ENCODE peak calls at places on chromosomes 3 and 15, in ten cellular contexts. T is CD8-positive, alpha-beta T cell; R is HepG2; W is neural progenitor cell; C is GM06990; B is breast epithelium; L is fibroblast of the aortic adventitia; H is choroid plexus epithelial cell; M is RWPE1; P is lower lobe of right lung. F is an unnamed sample.

GRCh38 chr3:172604895-172605646 is 81.8 kb upstream of the TNFSF10 start:
- DNase-seq in T (no peak), R (no peak), W (no peak), C (no peak), B (no peak), L (no peak), H (no peak), M (no peak), P (no peak), F (no peak)

GRCh38 chr3:16807441-16807840 is 77.3 kb upstream of the PLCL2 start:
- DNase-seq in T (no peak), R (no peak), W (no peak), C (no peak), B (no peak), L (peak; percentile 90), H (no peak), M (no peak), P (no peak), F (peak; percentile 76)

GRCh38 chr3:140388525-140388924 is 289.3 kb upstream of the TRIM42 start:
- DNase-seq in T (no peak), R (no peak), W (no peak), C (no peak), B (no peak), L (no peak), H (no peak), M (no peak), P (no peak), F (no peak)

GRCh38 chr3:113054552-113054951 is 63.8 kb downstream of the GTPBP8 start:
- DNase-seq in T (no peak), R (no peak), W (no peak), C (no peak), B (no peak), L (peak; percentile 71), H (peak; percentile 83), M (no peak), P (no peak), F (peak; percentile 92)

GRCh38 chr15:82810061-82810862 is 834 bp downstream of the WHAMM start:
- DNase-seq in T (no peak), R (peak; percentile 39), W (peak; percentile 71), C (peak; percentile 68), B (no peak), L (peak; percentile 66), H (peak; percentile 82), M (no peak), P (peak; percentile 63), F (peak; percentile 79)

GRCh38 chr15:65638681-65639089 is 16.9 kb downstream of the SLC24A1 start:
- DNase-seq in T (no peak), R (peak; percentile 57), W (peak; percentile 83), C (no peak), B (no peak), L (peak; percentile 86), H (peak; percentile 89), M (peak; percentile 85), P (no peak), F (peak; percentile 88)

GRCh38 chr15:74184582-74185091 is 11.1 kb downstream of the ISLR start:
- DNase-seq in T (no peak), R (no peak), W (no peak), C (no peak), B (no peak), L (no peak), H (no peak), M (no peak), P (no peak), F (no peak)

GRCh38 chr3:39064646-39065045 is 12.8 kb downstream of the WDR48 start:
- DNase-seq in T (no peak), R (no peak), W (no peak), C (no peak), B (no peak), L (peak; percentile 64), H (peak; percentile 45), M (no peak), P (no peak), F (peak; percentile 44)

GRCh38 chr3:133490468-133491351 is 82.8 kb upstream of the CDV3 start:
- DNase-seq in T (peak; percentile 80), R (no peak), W (no peak), C (peak; percentile 91), B (no peak), L (no peak), H (no peak), M (no peak), P (no peak), F (no peak)

GRCh38 chr3:168914662-168915061 is 748.9 kb downstream of the MECOM start:
- DNase-seq in T (no peak), R (no peak), W (no peak), C (no peak), B (no peak), L (peak; percentile 34), H (peak; percentile 2), M (peak; percentile 13), P (no peak), F (peak; percentile 10)

GRCh38 chr3:183161552-183162345 is 785 bp downstream of the LAMP3 start:
- DNase-seq in T (no peak), R (no peak), W (peak; percentile 77), C (peak; percentile 80), B (no peak), L (peak; percentile 30), H (peak; percentile 19), M (no peak), P (no peak), F (no peak)

GRCh38 chr3:132265008-132265407 is 52.2 kb upstream of the ACP3 start:
- DNase-seq in T (no peak), R (no peak), W (no peak), C (no peak), B (no peak), L (no peak), H (no peak), M (no peak), P (no peak), F (no peak)

GRCh38 chr3:132265488-132265887 is 51.7 kb upstream of the ACP3 start:
- DNase-seq in T (no peak), R (no peak), W (no peak), C (no peak), B (no peak), L (no peak), H (no peak), M (no peak), P (no peak), F (no peak)

GRCh38 chr3:132273043-132273442 is 44.2 kb upstream of the ACP3 start:
- DNase-seq in T (no peak), R (no peak), W (no peak), C (no peak), B (no peak), L (no peak), H (no peak), M (no peak), P (no peak), F (no peak)

GRCh38 chr3:132267594-132267993 is 49.6 kb upstream of the ACP3 start:
- DNase-seq in T (no peak), R (no peak), W (no peak), C (no peak), B (no peak), L (no peak), H (no peak), M (no peak), P (no peak), F (no peak)

DNA sequence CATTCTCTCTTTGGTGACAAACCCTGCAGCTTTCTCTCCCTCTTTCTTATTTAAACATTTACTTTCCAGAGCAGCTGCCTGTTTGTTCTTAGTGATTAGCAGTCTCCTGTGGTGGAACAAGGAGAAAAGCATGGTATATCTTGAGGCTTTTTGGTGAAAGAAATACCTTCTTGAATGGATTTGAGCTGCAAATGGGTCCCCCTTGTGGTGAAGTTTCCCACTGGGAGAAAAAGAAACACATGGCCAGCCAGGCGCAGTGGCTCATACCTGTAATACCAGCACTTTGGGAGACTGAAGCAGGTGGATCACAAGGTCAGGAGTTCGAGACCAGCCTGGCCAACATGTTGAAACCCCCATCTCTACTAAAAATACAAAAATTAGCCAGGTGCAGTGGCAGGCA is 48.3 kb upstream of the ACP3 start:
- DNase-seq in T (no peak), R (no peak), W (peak; percentile 48), C (no peak), B (no peak), L (peak; percentile 34), H (peak; percentile 78), M (no peak), P (no peak), F (peak; percentile 64)
- TF ChIP-seq CTCF in T (no peak), R (no peak), W (peak; percentile 57), C (peak; percentile 38), B (no peak), L (peak; percentile 52), H (peak; percentile 76), M (no peak), P (peak; percentile 38), F (peak; percentile 61)

GRCh38 chr15:75640483-75641175 is 605 bp upstream of the IMP3 start:
- DNase-seq in T (peak; percentile 66), R (peak; percentile 61), W (peak; percentile 33), C (peak; percentile 30), B (no peak), L (peak; percentile 59), H (peak; percentile 71), M (no peak), P (peak; percentile 70), F (peak; percentile 53)
- TF ChIP-seq CTCF in T (peak; percentile 62), R (peak; percentile 77), W (peak; percentile 27), C (peak; percentile 55), B (no peak), L (peak; percentile 32), H (peak; percentile 58), M (peak; percentile 65), P (no peak), F (peak; percentile 20)

DNA sequence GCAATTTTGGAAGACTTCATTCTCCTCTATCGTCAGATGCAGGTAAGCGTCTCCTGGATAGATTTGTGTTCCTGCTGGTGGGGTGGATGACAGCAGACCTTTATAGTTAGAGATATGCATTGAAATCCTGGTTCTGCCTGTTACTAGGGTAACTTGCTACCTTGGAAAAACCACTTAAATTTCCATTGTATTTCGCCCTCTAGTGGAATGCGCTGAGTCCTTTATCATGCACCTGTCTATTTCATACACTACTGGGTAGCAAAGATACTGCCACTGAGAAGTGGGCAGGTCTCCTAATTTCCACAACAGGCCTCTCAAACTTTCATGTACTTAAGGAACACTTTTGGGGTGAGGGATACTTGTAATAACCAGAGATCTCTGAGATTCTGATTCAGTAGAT is 209.5 kb upstream of the SUCLG2 start:
- DNase-seq in T (no peak), R (peak; percentile 32), W (peak; percentile 59), C (no peak), B (no peak), L (peak; percentile 15), H (peak; percentile 52), M (no peak), P (no peak), F (peak; percentile 20)
- TF ChIP-seq CTCF in T (no peak), R (peak; percentile 59), W (peak; percentile 65), C (peak; percentile 53), B (no peak), L (peak; percentile 8), H (peak; percentile 55), M (no peak), P (no peak), F (peak; percentile 35)

GRCh38 chr15:73153024-73153423 is 100.8 kb downstream of the NEO1 start:
- DNase-seq in T (no peak), R (no peak), W (no peak), C (no peak), B (no peak), L (no peak), H (no peak), M (no peak), P (no peak), F (no peak)

GRCh38 chr15:73153447-73153846 is 101.2 kb downstream of the NEO1 start:
- DNase-seq in T (no peak), R (no peak), W (no peak), C (no peak), B (no peak), L (no peak), H (no peak), M (no peak), P (no peak), F (no peak)

GRCh38 chr15:73150831-73151230 is 98.6 kb downstream of the NEO1 start:
- DNase-seq in T (no peak), R (no peak), W (no peak), C (no peak), B (no peak), L (no peak), H (no peak), M (no peak), P (no peak), F (no peak)

GRCh38 chr15:73156431-73157191 is 104.3 kb downstream of the NEO1 start:
- DNase-seq in T (no peak), R (no peak), W (no peak), C (no peak), B (no peak), L (no peak), H (no peak), M (no peak), P (peak; percentile 25), F (no peak)
- TF ChIP-seq CTCF in T (no peak), R (peak; percentile 7), W (no peak), C (peak; percentile 29), B (no peak), L (no peak), H (no peak), M (no peak), P (no peak), F (no peak)